ENCODE peak calls at places on chromosomes 13 and 19, in five cellular contexts. B is mammary epithelial cell; C is ascending aorta; A is CD4-positive, alpha-beta memory T cell; L is SJCRH30. F is an unnamed sample.
A peak's percentile ranks its signal among the peaks of the same experiment; 100 is the strongest.

GRCh38 chr19:31890230-31890629 is 455.2 kb upstream of the ZNF507 start:
- DNase-seq in L (no peak), A (no peak), C (no peak), B (no peak), F (peak; percentile 66)

GRCh38 chr19:29596885-29597525 is 9.1 kb upstream of the POP4 start:
- DNase-seq in C (peak; percentile 42), B (no peak), L (peak; percentile 36), A (no peak), F (peak; percentile 60)

GRCh38 chr13:36858285-36858684 is 39.3 kb downstream of the RFXAP start:
- DNase-seq in L (peak; percentile 27), A (peak; percentile 0), C (no peak), B (peak; percentile 25), F (peak; percentile 68)

GRCh38 chr19:46015080-46015960 is 7.5 kb downstream of the PGLYRP1 start:
- DNase-seq in A (peak; percentile 57), L (no peak), C (no peak), B (peak; percentile 58), F (peak; percentile 97)

GRCh38 chr13:107563099-107563925 is 652.0 kb downstream of the LIG4 start:
- DNase-seq in C (no peak), A (no peak), B (no peak), L (no peak), F (no peak)

GRCh38 chr13:101655435-101655834 is 203.0 kb downstream of the ITGBL1 start:
- DNase-seq in L (no peak), B (no peak), C (no peak), A (no peak), F (no peak)

GRCh38 chr19:21604351-21604926 is 99.0 kb downstream of the ZNF429 start:
- DNase-seq in C (no peak), L (no peak), B (peak; percentile 33), A (peak; percentile 35), F (peak; percentile 47)

GRCh38 chr19:7202888-7203287 is 91.3 kb downstream of the INSR start:
- DNase-seq in B (no peak), L (no peak), A (no peak), C (no peak), F (no peak)

GRCh38 chr19:17347361-17347760 is 10.0 kb downstream of the GTPBP3 start:
- DNase-seq in A (no peak), L (no peak), B (no peak), C (peak; percentile 81), F (no peak)

GRCh38 chr19:44585371-44586141 is 27.8 kb upstream of the IGSF23 start:
- DNase-seq in L (no peak), C (no peak), B (peak; percentile 54), A (no peak), F (no peak)

GRCh38 chr19:5515737-5516136 is 52.0 kb downstream of the TINCR start:
- DNase-seq in B (no peak), C (no peak), L (no peak), A (no peak), F (peak; percentile 73)

GRCh38 chr13:61128850-61129645 is 286.6 kb downstream of the PCDH20 start:
- DNase-seq in L (no peak), B (no peak), C (no peak), A (no peak), F (no peak)

GRCh38 chr13:93244141-93244917 is 17.7 kb downstream of the GPC6 start:
- DNase-seq in C (peak; percentile 65), L (no peak), B (peak; percentile 63), A (no peak), F (peak; percentile 70)

GRCh38 chr19:5926641-5927438 is 12.8 kb downstream of the CAPS start:
- DNase-seq in A (no peak), L (no peak), B (no peak), C (peak; percentile 83), F (no peak)

GRCh38 chr19:29478578-29479565 is 46.9 kb upstream of the VSTM2B start:
- DNase-seq in L (peak; percentile 15), C (no peak), A (no peak), B (no peak), F (peak; percentile 94)

GRCh38 chr13:60857698-60858097 is 460.7 kb downstream of the TDRD3 start:
- DNase-seq in C (no peak), L (no peak), B (no peak), A (no peak), F (no peak)

GRCh38 chr13:105291987-105292386 is 1243.5 kb downstream of the EFNB2 start:
- DNase-seq in L (no peak), A (no peak), B (no peak), C (no peak), F (no peak)

GRCh38 chr13:76116931-76117330 is 480.8 kb downstream of the LMO7 start:
- DNase-seq in B (no peak), L (no peak), A (no peak), C (no peak), F (no peak)

GRCh38 chr19:28999733-29000433 is 213.1 kb downstream of the UQCRFS1 start:
- DNase-seq in B (no peak), C (no peak), A (no peak), L (no peak), F (no peak)

GRCh38 chr19:821228-821975 is at the start of gene PLPPR3:
- DNase-seq in A (no peak), C (no peak), B (no peak), L (no peak), F (peak; percentile 83)
- H3K4me3 ChIP-seq in A (no peak within 1 kb of the TSS), C (peak within 1 kb of the TSS; percentile 9), B (no peak within 1 kb of the TSS), L (no peak within 1 kb of the TSS), F (peak within 1 kb of the TSS; percentile 80)

DNA sequence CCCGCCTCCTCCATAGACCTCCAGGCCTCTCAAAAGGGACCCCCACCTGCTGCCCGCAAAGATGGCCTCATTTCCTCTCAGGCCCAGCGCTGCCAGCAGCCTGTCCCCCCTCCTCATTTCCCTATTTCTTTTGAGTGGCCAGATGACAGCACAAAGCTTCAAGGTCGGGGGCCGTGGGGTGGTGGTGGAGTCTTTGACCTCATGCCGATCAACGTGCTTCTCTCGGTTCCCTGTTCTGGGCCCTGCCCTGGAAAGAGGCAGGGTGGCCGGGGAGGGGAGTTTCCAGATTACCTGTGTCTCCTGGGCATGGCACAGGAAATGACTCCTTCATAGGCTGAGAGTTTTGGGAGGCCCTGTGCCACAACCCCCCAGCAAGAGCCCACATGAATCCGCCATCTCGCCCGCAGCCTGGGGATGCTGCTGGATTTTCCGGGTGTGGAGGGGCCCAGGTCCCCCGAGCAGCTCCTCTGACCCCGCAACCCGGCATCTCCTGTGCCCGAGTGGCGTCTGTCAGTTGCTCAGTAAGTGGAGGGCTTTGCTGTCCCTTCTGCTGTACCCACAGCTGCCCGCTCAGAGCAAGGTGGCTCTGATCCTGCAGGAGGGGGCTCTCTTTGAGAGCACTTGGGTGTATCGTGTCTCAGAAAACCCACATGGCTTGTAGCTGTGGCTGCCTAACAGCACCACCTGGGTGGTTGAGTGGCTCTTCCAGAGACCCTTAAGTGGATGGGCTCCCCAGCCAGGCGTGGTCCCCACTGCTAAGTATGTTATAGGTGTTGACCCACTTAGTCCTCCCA is 139.4 kb downstream of the SIPA1L3 start:
- DNase-seq in L (no peak), B (no peak), C (no peak), A (no peak), F (no peak)
- H3K4me3 ChIP-seq in L (no peak overlapping the region), B (no peak overlapping the region), C (no peak overlapping the region), A (no peak overlapping the region), F (no peak overlapping the region)

DNA sequence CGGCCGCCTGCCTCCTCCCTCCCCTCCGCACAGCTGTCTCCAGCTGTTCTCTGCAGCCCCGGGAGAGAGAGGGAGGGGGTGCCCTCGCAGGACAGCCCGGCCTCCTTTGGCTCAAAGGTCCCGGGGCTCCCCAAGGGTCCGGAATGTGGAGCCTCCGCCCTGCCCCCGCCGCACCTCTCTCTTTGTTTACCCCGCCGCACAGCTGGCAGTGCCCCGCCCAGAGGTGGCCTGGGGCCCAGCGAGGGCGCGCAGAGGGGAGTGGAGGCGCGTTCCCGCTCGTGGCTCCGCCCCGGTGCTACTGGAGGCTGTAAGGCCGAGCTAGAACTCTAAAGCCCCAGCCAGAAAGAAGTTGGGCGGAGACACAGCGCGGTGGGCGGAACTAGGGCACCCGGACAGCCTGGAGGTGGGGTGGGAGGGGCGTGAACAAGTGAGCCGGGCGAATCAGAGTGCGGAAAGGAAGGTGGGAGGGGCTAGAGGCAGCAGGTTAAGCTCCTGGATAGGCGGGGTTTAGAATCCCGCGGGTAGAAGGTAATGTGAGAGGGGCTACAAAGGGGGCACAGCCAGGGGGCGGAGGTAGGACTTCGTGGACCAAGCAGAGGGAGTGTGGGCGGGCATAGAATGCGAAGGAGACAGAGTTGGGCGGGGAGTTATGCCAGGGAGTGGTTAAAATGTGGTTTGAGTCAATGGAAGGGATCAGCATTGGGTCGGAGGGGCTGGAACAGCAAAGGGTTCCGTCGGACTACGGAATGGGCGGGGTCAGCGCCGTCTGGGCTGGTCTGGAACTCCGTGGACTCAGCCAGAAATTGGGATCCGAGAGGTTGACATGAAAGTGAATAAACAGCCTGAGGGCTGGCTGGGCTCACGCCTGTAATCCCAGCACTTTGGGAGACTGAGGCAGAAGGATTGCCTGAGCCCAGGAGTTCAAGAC is 2.8 kb downstream of the LTBP4 start:
- DNase-seq in B (peak; percentile 97), L (peak; percentile 99), C (peak; percentile 99), A (peak; percentile 98), F (peak; percentile 100)
- H3K4me3 ChIP-seq in B (peak overlapping the region; percentile 37), L (peak overlapping the region; percentile 43), C (peak overlapping the region; percentile 75), A (peak overlapping the region; percentile 59), F (peak overlapping the region; percentile 72)

DNA sequence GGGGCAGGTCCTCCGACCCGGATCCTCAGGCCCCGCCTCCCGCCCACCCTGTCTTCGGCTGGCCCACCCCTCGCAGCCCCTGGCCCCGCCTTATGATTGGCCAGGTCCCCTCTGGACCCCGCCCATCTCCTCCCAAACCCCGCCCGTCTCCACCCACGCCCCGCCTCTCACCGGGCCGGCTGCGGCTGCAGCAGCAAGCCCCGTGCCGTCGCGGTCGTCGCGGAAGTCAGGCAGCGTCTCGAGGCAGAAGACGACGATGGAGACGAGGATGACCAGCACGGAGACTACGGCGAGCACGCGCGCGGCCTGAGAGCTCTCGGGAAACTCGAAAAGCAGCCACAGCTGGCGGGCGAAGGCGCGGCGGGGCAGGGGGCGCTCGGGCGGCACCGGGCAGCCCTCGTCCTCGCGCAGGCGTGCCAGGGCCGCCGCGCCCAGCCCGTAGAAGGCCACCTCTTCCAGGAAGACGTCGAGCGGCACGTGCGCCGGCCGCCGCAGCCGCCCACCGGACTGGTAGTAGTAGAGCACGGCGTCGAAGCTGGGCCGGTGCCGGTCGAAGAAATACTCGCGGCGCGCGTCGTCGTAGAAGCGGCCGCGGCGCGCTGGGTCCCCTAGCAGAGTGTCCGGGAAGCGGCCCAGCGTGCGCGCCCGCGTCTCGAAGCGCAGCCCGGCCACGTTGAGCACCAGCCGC is 495 bp downstream of the KCNA7 start:
- DNase-seq in L (no peak), A (no peak), B (no peak), C (no peak), F (peak; percentile 95)
- H3K4me3 ChIP-seq in L (no peak overlapping the region), A (no peak overlapping the region), B (no peak overlapping the region), C (peak overlapping the region; percentile 12), F (no peak overlapping the region)

DNA sequence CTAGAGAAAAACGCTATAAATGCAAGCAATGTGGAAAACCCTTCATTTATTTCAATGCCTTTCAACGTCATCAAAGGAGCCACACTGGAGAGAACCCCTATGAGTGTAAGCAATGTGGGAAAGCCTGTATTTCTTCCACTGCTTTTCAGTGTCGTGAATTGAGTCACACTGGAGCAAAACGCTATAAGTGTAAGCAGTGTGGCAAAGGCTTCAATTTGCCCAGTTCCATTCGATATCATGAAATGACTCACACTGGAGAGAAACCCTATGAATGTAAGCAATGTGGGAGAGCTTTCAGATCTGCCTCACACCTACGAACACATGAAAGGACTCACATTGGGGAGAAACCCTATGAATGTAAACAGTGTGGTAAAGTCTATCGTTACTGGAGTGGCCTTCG is 27.4 kb downstream of the ZNF20 start:
- DNase-seq in A (no peak), L (no peak), C (no peak), B (no peak), F (no peak)
- H3K4me3 ChIP-seq in A (no peak overlapping the region), L (no peak overlapping the region), C (no peak overlapping the region), B (no peak overlapping the region), F (peak overlapping the region; percentile 54)

GRCh38 chr13:82216165-82216564 is 1666.1 kb downstream of the SLITRK1 start:
- DNase-seq in C (no peak), B (no peak), A (no peak), L (no peak), F (no peak)
- H3K4me3 ChIP-seq in C (no peak overlapping the region), B (no peak overlapping the region), A (no peak overlapping the region), L (no peak overlapping the region), F (no peak overlapping the region)

GRCh38 chr19:51329411-51329810 is 12.5 kb downstream of the VSIG10L start:
- DNase-seq in L (no peak), C (no peak), B (no peak), A (no peak), F (peak; percentile 42)
- H3K4me3 ChIP-seq in L (no peak overlapping the region), C (no peak overlapping the region), B (no peak overlapping the region), A (no peak overlapping the region), F (no peak overlapping the region)

F was measured in endodermal cell.